ENCODE peak calls at places on chromosomes 13 and 19, in nine cellular contexts. Z is CD4-positive, alpha-beta T cell; Q is foreskin keratinocyte; F is activated T-cell treated with anti-CD3 and anti-CD28 coated beads, Interleukin-2, amount 50 U/mL, for 4 hours; G is pancreas; K is activated naive CD8-positive, alpha-beta T cell treated with anti-CD3 and anti-CD28 coated beads, Interleukin-2, amount 50 U/mL, for 24 hours; J is left lung; R is left ventricle myocardium superior; X is effector memory CD8-positive, alpha-beta T cell. T is an unnamed sample.

GRCh38 chr19:51138549-51138979 is 3.5 kb upstream of the SIGLEC7 start:
- ATAC-seq in Z (no peak), X (no peak), F (no peak), G (no peak), K (no peak), Q (no peak), R (peak), J (peak), T (no peak)

GRCh38 chr19:41940443-41941409 is 12.5 kb upstream of the ERFL start:
- ATAC-seq in R (no peak), X (no peak), G (peak), Z (no peak), Q (no peak), J (peak), F (no peak), K (no peak), T (no peak)

GRCh38 chr19:55094456-55095259 is 19.0 kb downstream of the EPS8L1 start:
- ATAC-seq in J (no peak), Q (no peak), K (no peak), R (no peak), Z (no peak), F (no peak), G (no peak), X (no peak), T (no peak)

GRCh38 chr19:2227415-2228156 is 8.5 kb downstream of the PLEKHJ1 start:
- ATAC-seq in K (no peak), X (no peak), F (no peak), R (no peak), Q (no peak), J (no peak), G (no peak), Z (no peak), T (peak)

GRCh38 chr13:111219950-111220349 is 100.5 kb upstream of the TEX29 start:
- ATAC-seq in J (peak), Z (no peak), F (no peak), G (no peak), R (peak), Q (no peak), K (no peak), X (no peak), T (no peak)

GRCh38 chr13:100954430-100955361 is 280.1 kb upstream of the TMTC4 start:
- ATAC-seq in X (no peak), Z (no peak), F (no peak), J (no peak), Q (no peak), R (no peak), G (no peak), K (no peak), T (no peak)

GRCh38 chr19:19704836-19705235 is 28.1 kb downstream of the ZNF14 start:
- ATAC-seq in R (no peak), J (no peak), G (no peak), K (no peak), X (no peak), Q (no peak), Z (no peak), F (no peak), T (no peak)

GRCh38 chr19:46378268-46378667 is 31.4 kb downstream of the PPP5C start:
- ATAC-seq in Q (no peak), X (no peak), J (no peak), K (no peak), R (peak), G (no peak), F (no peak), Z (no peak), T (no peak)

GRCh38 chr13:109330123-109330522 is 456.3 kb downstream of the IRS2 start:
- ATAC-seq in R (no peak), X (no peak), Q (no peak), Z (no peak), K (no peak), F (no peak), G (no peak), J (peak), T (no peak)

GRCh38 chr19:50890422-50891252 is 17.4 kb downstream of the KLK2 start:
- ATAC-seq in K (no peak), X (no peak), Z (no peak), R (no peak), J (no peak), F (no peak), G (no peak), Q (peak), T (peak)

GRCh38 chr19:38656171-38656981 is 8.9 kb downstream of the ACTN4 start:
- ATAC-seq in K (peak), J (no peak), F (peak), Z (peak), G (no peak), Q (no peak), R (peak), X (peak), T (no peak)

GRCh38 chr19:18961767-18962423 is 20.9 kb upstream of the HOMER3 start:
- ATAC-seq in X (peak), Q (peak), K (no peak), G (no peak), F (no peak), R (no peak), Z (peak), J (no peak), T (no peak)

GRCh38 chr19:50205681-50206138 is 2.3 kb downstream of the MYH14 start:
- ATAC-seq in X (no peak), K (no peak), R (no peak), F (no peak), J (peak), Q (no peak), G (peak), Z (no peak), T (no peak)

GRCh38 chr13:45373116-45373606 is 32.2 kb upstream of the TPT1 start:
- ATAC-seq in J (no peak), Z (no peak), G (no peak), F (no peak), Q (no peak), X (no peak), K (no peak), R (no peak), T (no peak)

GRCh38 chr19:1041272-1041834 is 1.4 kb downstream of the ABCA7 start:
- ATAC-seq in G (no peak), F (no peak), Z (no peak), R (no peak), K (no peak), Q (no peak), X (no peak), J (no peak), T (no peak)

GRCh38 chr13:113102727-113103126 is 2.9 kb upstream of the F7 start:
- ATAC-seq in K (no peak), F (no peak), J (no peak), Z (no peak), X (no peak), G (no peak), R (peak), Q (no peak), T (no peak)

GRCh38 chr13:83794627-83795026 is 87.6 kb downstream of the SLITRK1 start:
- ATAC-seq in Z (no peak), Q (no peak), G (no peak), K (no peak), J (no peak), R (no peak), X (no peak), F (no peak), T (no peak)

GRCh38 chr19:55504252-55504603 is 16.0 kb downstream of the SSC5D start:
- ATAC-seq in K (no peak), R (no peak), G (no peak), Z (no peak), X (no peak), F (no peak), Q (no peak), J (no peak), T (no peak)

GRCh38 chr13:40776681-40777165 is 5.7 kb upstream of the MRPS31 start:
- ATAC-seq in R (peak), K (peak), Z (peak), Q (peak), G (no peak), F (peak), J (peak), X (peak), T (peak)

GRCh38 chr19:48826606-48827020 is 9.7 kb downstream of the HSD17B14 start:
- ATAC-seq in X (no peak), F (no peak), K (no peak), Q (no peak), J (peak), R (no peak), Z (no peak), G (peak), T (no peak)

GRCh38 chr13:111521030-111521429 is 200.6 kb downstream of the TEX29 start:
- ATAC-seq in Z (no peak), R (no peak), K (peak), Q (no peak), G (no peak), J (no peak), F (no peak), X (no peak), T (no peak)

GRCh38 chr19:6543866-6544347 is 13.1 kb downstream of the TNFSF9 start:
- ATAC-seq in F (peak), J (no peak), Z (no peak), X (peak), Q (no peak), G (no peak), R (no peak), K (peak), T (peak)

GRCh38 chr19:46495789-46496099 is at the start of gene PNMA8B:
- ATAC-seq in Q (peak), X (no peak), K (no peak), J (peak), R (peak), Z (peak), F (no peak), G (peak), T (peak)

GRCh38 chr19:27974082-27974513 is 1238.9 kb downstream of the UQCRFS1 start:
- ATAC-seq in X (no peak), Z (no peak), R (no peak), Q (no peak), F (no peak), K (no peak), G (peak), J (peak), T (no peak)